ENCODE peak calls at places on chromosomes 13 and 19, in six cellular contexts. Z, H, M, S, E and O are unnamed samples.

GRCh38 chr13:98254541-98254940 is 77.5 kb upstream of the RNF113B start:
- DNase-seq in M (no peak), Z (no peak), S (no peak), E (no peak), H (no peak), O (no peak)

GRCh38 chr19:5170329-5170745 is 170.3 kb downstream of the PTPRS start:
- DNase-seq in S (no peak), M (no peak), H (no peak), Z (no peak), E (peak), O (no peak)

GRCh38 chr13:99663185-99663825 is 162.0 kb downstream of the TM9SF2 start:
- DNase-seq in M (no peak), H (no peak), Z (no peak), S (no peak), E (no peak), O (no peak)

GRCh38 chr19:54805665-54806515 is 2.5 kb downstream of the KIR2DL4 start:
- DNase-seq in H (no peak), E (no peak), M (no peak), S (no peak), Z (no peak), O (no peak)

GRCh38 chr13:42373048-42373812 is 101.3 kb downstream of the AKAP11 start:
- DNase-seq in E (no peak), H (no peak), Z (no peak), M (no peak), S (no peak), O (no peak)

GRCh38 chr13:30776661-30777060 is 41.3 kb downstream of the ALOX5AP start:
- DNase-seq in S (no peak), E (no peak), M (no peak), H (no peak), Z (no peak), O (no peak)

GRCh38 chr19:34345934-34346333 is 19.1 kb upstream of the GPI start:
- DNase-seq in E (peak), Z (no peak), M (peak), S (peak), H (peak), O (peak)

GRCh38 chr13:68439821-68440220 is 1209.7 kb upstream of the PCDH9 start:
- DNase-seq in E (no peak), M (no peak), S (no peak), Z (no peak), H (no peak), O (no peak)

GRCh38 chr13:109160887-109161669 is 531.7 kb downstream of the MYO16 start:
- DNase-seq in S (no peak), M (no peak), H (no peak), Z (no peak), E (no peak), O (no peak)

GRCh38 chr19:2283835-2284507 is 2.0 kb upstream of the PEAK3 start:
- DNase-seq in H (no peak), E (no peak), M (no peak), S (no peak), Z (no peak), O (no peak)

GRCh38 chr19:46955114-46955812 is 64.4 kb upstream of the NPAS1 start:
- DNase-seq in H (no peak), M (peak), Z (no peak), S (no peak), E (peak), O (no peak)

GRCh38 chr13:108769213-108770070 is 140.0 kb downstream of the MYO16 start:
- DNase-seq in M (no peak), Z (no peak), E (peak), H (no peak), S (no peak), O (no peak)

GRCh38 chr13:42239644-42240043 is 32.3 kb upstream of the AKAP11 start:
- DNase-seq in E (no peak), Z (no peak), H (no peak), S (no peak), M (no peak), O (no peak)

GRCh38 chr19:28396259-28396940 is 816.6 kb downstream of the UQCRFS1 start:
- DNase-seq in M (no peak), S (no peak), H (no peak), Z (no peak), E (peak), O (no peak)

GRCh38 chr13:99911965-99912566 is 59.5 kb downstream of the ZIC5 start:
- DNase-seq in H (no peak), E (no peak), Z (no peak), S (no peak), M (no peak), O (no peak)

GRCh38 chr19:52070496-52070895 is 21.9 kb upstream of the ZNF432 start:
- DNase-seq in E (no peak), M (no peak), S (no peak), H (no peak), Z (no peak), O (no peak)

GRCh38 chr13:113121928-113122420 is 625 bp upstream of the F10 start:
- DNase-seq in Z (no peak), E (no peak), M (no peak), S (no peak), H (no peak), O (no peak)

GRCh38 chr13:110689711-110690110 is 16.2 kb downstream of the CARS2 start:
- DNase-seq in S (no peak), E (no peak), Z (no peak), H (no peak), M (no peak), O (no peak)

GRCh38 chr19:31483226-31483857 is 134.1 kb upstream of the TSHZ3 start:
- DNase-seq in Z (no peak), H (no peak), E (no peak), S (no peak), M (no peak), O (no peak)

GRCh38 chr13:83048419-83048818 is 833.9 kb downstream of the SLITRK1 start:
- DNase-seq in Z (no peak), M (no peak), S (no peak), E (no peak), H (no peak), O (no peak)

GRCh38 chr13:98944336-98944735 is 33.5 kb downstream of the DOCK9 start:
- DNase-seq in E (no peak), M (no peak), H (no peak), S (no peak), Z (no peak), O (no peak)

GRCh38 chr19:8580710-8581281 is 3.6 kb upstream of the MYO1F start:
- DNase-seq in E (peak), M (peak), Z (no peak), S (peak), H (peak), O (peak)

GRCh38 chr13:74661851-74662250 is 527.6 kb upstream of the KLF12 start:
- DNase-seq in E (no peak), M (no peak), H (no peak), S (no peak), Z (no peak), O (no peak)

GRCh38 chr13:51364404-51365008 is 25.0 kb downstream of the SERPINE3 start:
- DNase-seq in M (no peak), S (no peak), E (no peak), Z (no peak), H (no peak), O (no peak)

GRCh38 chr19:16285769-16286564 is 38.7 kb upstream of the KLF2 start:
- DNase-seq in Z (no peak), H (no peak), E (no peak), M (no peak), S (no peak), O (no peak)

GRCh38 chr13:67299072-67299635 is 69.0 kb upstream of the PCDH9 start:
- DNase-seq in S (no peak), E (no peak), M (no peak), H (no peak), Z (no peak), O (no peak)

GRCh38 chr19:18298601-18299000 is 17.2 kb upstream of the JUND start:
- DNase-seq in M (no peak), H (no peak), S (no peak), E (no peak), Z (no peak), O (no peak)

GRCh38 chr19:14411161-14411560 is 8.0 kb downstream of the DDX39A start:
- DNase-seq in S (no peak), E (no peak), M (no peak), Z (no peak), H (no peak), O (no peak)

GRCh38 chr13:35789335-35790166 is 313.1 kb upstream of the MAB21L1 start:
- DNase-seq in Z (no peak), M (peak), H (no peak), E (no peak), S (no peak), O (no peak)

GRCh38 chr13:48165063-48165462 is 67.9 kb upstream of the ITM2B start:
- DNase-seq in Z (no peak), S (no peak), M (no peak), E (no peak), H (no peak), O (no peak)

GRCh38 chr19:10091892-10092641 is 6.0 kb downstream of the SHFL start:
- DNase-seq in H (no peak), E (peak), S (no peak), M (no peak), Z (no peak), O (no peak)

GRCh38 chr19:53892301-53892980 is 10.4 kb downstream of the PRKCG start:
- DNase-seq in S (no peak), H (no peak), M (no peak), Z (no peak), E (no peak), O (no peak)

GRCh38 chr13:42892760-42893159 is 99.3 kb downstream of the EPSTI1 start:
- DNase-seq in M (no peak), Z (no peak), S (no peak), E (no peak), H (no peak), O (no peak)

GRCh38 chr19:34186205-34186604 is 13.9 kb downstream of the LSM14A start:
- DNase-seq in S (no peak), M (no peak), H (no peak), Z (no peak), E (no peak), O (no peak)

GRCh38 chr13:35961461-35962220 is 169.5 kb downstream of the DCLK1 start:
- DNase-seq in Z (no peak), E (no peak), M (no peak), H (no peak), S (no peak), O (no peak)

GRCh38 chr19:18674616-18675015 is 8.9 kb upstream of the CRTC1 start:
- DNase-seq in E (no peak), Z (no peak), S (no peak), H (no peak), M (no peak), O (no peak)

GRCh38 chr19:49436381-49437017 is 4.8 kb downstream of the SLC17A7 start:
- DNase-seq in H (peak), S (no peak), Z (no peak), E (peak), M (no peak), O (no peak)

DNA sequence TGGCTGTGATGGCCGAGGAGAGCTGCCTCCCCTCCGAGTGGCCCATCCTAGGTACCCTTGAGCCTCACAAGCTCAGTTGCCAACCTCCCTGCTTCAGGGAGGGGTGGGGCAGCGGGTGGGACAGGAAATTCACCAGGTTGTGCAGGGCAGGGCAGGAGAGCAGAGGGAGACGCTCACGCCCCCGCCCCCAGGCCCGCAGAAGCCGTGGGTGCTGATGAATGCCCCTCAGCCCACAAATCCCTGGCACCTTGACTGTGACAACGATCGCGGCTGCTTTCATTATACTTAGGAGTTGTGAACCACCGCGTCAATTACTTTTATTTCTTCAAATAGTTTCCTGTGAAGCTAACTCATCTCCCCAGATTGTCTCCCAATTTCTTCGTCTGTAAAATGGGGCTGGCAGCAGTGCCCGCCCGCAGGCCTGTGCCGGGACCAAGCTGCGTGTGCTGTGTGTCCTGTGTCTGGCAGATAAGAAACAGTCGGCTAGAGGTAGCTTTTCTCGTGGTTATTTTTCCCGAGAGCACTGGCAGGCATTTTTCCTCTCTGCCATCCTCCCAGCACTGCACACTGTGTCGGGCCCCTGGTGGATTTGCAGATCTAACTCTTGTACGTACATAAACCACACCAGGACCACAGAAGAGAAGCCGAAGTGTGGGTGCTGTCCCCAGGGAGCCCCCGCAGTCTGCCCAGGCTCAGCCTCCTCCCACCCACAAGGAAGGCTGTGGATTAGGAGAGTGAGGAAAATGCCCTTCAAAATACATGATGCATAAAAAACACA is 7.9 kb upstream of the RASA3 start:
- DNase-seq in S (no peak), M (no peak), H (no peak), Z (no peak), E (no peak), O (no peak)
- TF ChIP-seq TAF1 in S (no peak), M (no peak), H (no peak), Z (no peak), E (no peak), O (no peak)

GRCh38 chr19:3825286-3825956 is 39.2 kb upstream of the MATK start:
- DNase-seq in S (no peak), H (no peak), M (no peak), E (no peak), Z (no peak), O (no peak)

GRCh38 chr19:3821857-3822364 is 35.7 kb upstream of the MATK start:
- DNase-seq in S (peak), H (peak), Z (no peak), E (peak), M (peak), O (peak)

GRCh38 chr19:3821156-3821555 is 35.0 kb upstream of the MATK start:
- DNase-seq in S (no peak), H (no peak), Z (no peak), E (no peak), M (no peak), O (no peak)

GRCh38 chr19:3823345-3823704 is 37.1 kb upstream of the MATK start:
- DNase-seq in S (no peak), M (no peak), H (no peak), E (no peak), Z (no peak), O (no peak)

DNA sequence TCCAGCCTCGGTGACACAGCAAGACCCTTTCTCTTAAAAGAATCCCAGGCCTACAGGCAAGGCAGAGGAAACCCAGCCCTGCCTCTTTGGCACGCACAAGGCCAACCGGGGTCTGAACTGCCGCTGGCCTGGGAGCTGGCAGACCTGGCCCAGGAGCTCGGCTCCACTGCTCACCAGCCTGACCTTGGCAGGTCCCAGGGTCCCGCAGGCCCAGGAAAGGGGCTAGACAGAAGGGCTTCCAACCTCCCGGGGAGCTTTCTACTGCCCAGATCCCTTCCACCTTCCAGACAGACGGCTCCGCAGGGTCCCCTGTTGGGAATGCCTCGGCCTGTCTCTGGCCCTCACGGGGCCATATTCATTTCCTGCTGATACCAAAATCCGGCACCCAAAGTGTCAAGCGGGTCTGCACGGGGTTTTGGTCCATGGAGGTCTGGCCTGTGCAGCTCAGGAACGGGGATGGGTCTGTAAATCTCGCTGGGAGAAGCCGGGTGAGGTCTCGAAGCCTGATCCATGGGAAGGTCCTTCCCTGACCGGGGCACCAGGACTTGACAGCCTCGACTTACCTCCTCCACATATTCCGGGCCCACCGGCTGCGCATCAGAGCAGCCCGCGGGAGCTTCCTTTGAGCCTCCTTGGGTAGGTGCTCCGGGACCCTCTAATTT is 36.6 kb upstream of the MATK start:
- DNase-seq in S (no peak), Z (no peak), M (no peak), E (no peak), H (no peak), O (no peak)
- TF ChIP-seq POLR2AphosphoS5 in S (no peak), Z (no peak), M (no peak), E (no peak), H (no peak), O (no peak)

GRCh38 chr19:12495002-12495802 is 10.6 kb upstream of the ZNF709 start:
- DNase-seq in E (peak), S (peak), M (peak), H (peak), Z (peak), O (peak)
- TF ChIP-seq POLR2A in E (peak), S (peak), M (peak), H (peak), Z (peak), O (peak)

GRCh38 chr13:20684535-20684934 is 19.0 kb upstream of the IL17D start:
- DNase-seq in E (no peak), H (no peak), M (no peak), S (no peak), Z (no peak), O (no peak)
- TF ChIP-seq TAF1 in E (no peak), H (no peak), M (no peak), S (no peak), Z (no peak), O (no peak)

DNA sequence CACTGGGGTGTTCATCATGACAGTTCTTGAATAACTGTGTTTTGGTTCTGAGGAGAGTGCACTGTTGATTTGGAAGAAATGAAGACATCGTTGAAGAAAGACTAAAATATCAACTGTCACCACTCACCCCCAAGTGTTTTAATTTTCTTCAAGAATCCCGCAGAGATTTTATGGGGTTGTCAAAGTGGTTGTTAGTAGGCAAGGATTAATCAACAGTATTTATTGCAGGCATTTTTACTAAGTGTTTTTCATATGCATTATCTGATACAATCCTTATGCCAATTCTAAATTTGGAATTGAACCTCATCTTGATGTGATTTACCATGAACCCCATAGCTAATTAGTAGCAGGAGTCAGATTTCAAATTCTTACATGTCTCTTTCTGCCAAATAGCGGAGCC is 63.7 kb upstream of the OBI1 start:
- DNase-seq in E (no peak), M (no peak), H (no peak), S (no peak), Z (no peak), O (no peak)
- TF ChIP-seq POLR2AphosphoS5 in E (no peak), M (no peak), H (no peak), S (no peak), Z (no peak), O (no peak)